ENCODE peak calls at places on chromosomes 7 and 10, in six cellular contexts. G is PC-3, L is MM.1S, D is mammary epithelial cell, J is HepG2, Z is fibroblast of lung. Y is an unnamed sample.

GRCh38 chr7:20213378-20213777 is 3.8 kb downstream of the MACC1 start:
- DNase-seq in G (no peak), L (no peak), D (no peak), J (no peak), Z (no peak), Y (no peak)

GRCh38 chr10:79063071-79063491 is 5.7 kb upstream of the ZMIZ1 start:
- DNase-seq in G (no peak), L (no peak), D (no peak), J (no peak), Z (no peak), Y (peak; percentile 21)

GRCh38 chr10:670038-670437 is 19.4 kb downstream of the DIP2C start:
- DNase-seq in G (no peak), L (no peak), D (no peak), J (no peak), Z (no peak), Y (peak; percentile 8)

GRCh38 chr7:124738639-124739038 is 27.0 kb downstream of the GPR37 start:
- DNase-seq in G (no peak), L (no peak), D (no peak), J (no peak), Z (no peak), Y (no peak)

GRCh38 chr10:44628921-44629320 is 244.0 kb upstream of the CXCL12 start:
- DNase-seq in G (peak; percentile 84), L (no peak), D (peak; percentile 51), J (no peak), Z (peak; percentile 89), Y (no peak)

GRCh38 chr10:44992732-44993225 is 7.9 kb upstream of the ZNF22 start:
- DNase-seq in G (no peak), L (no peak), D (no peak), J (no peak), Z (no peak), Y (no peak)

GRCh38 chr10:114684822-114685209 is 26.7 kb upstream of the ABLIM1 start:
- DNase-seq in G (peak; percentile 70), L (no peak), D (peak; percentile 51), J (peak; percentile 95), Z (peak; percentile 51), Y (peak; percentile 62)

GRCh38 chr10:97362310-97363033 is 27.9 kb upstream of the FRAT2 start:
- DNase-seq in G (no peak), L (no peak), D (no peak), J (no peak), Z (no peak), Y (no peak)

GRCh38 chr7:117210366-117210765 is 112.5 kb downstream of the WNT2 start:
- DNase-seq in G (no peak), L (no peak), D (no peak), J (no peak), Z (no peak), Y (no peak)

GRCh38 chr10:86956195-86956840 is 1.1 kb downstream of the MMRN2 start:
- DNase-seq in G (no peak), L (no peak), D (no peak), J (no peak), Z (no peak), Y (no peak)

GRCh38 chr7:137958593-137959431 is 43.1 kb downstream of the CREB3L2 start:
- DNase-seq in G (no peak), L (no peak), D (no peak), J (no peak), Z (no peak), Y (no peak)

GRCh38 chr10:60359066-60359465 is 30.6 kb downstream of the ANK3 start:
- DNase-seq in G (no peak), L (no peak), D (no peak), J (no peak), Z (no peak), Y (no peak)

GRCh38 chr7:102255501-102255900 is 31.2 kb upstream of the SH2B2 start:
- DNase-seq in G (no peak), L (no peak), D (no peak), J (no peak), Z (no peak), Y (no peak)

GRCh38 chr10:128704716-128705115 is 578.5 kb upstream of the MKI67 start:
- DNase-seq in G (peak; percentile 17), L (no peak), D (peak; percentile 1), J (no peak), Z (no peak), Y (no peak)

GRCh38 chr10:43867667-43868361 is 219.1 kb upstream of the ZNF32 start:
- DNase-seq in G (peak; percentile 72), L (no peak), D (no peak), J (peak; percentile 25), Z (peak; percentile 77), Y (no peak)

GRCh38 chr7:157541796-157542668 is 205.2 kb downstream of the DNAJB6 start:
- DNase-seq in G (no peak), L (no peak), D (no peak), J (no peak), Z (no peak), Y (no peak)

GRCh38 chr7:30329706-30330105 is 45.3 kb downstream of the ZNRF2 start:
- DNase-seq in G (no peak), L (no peak), D (no peak), J (no peak), Z (no peak), Y (no peak)

GRCh38 chr10:59382831-59383295 is 20.5 kb upstream of the FAM13C start:
- DNase-seq in G (no peak), L (no peak), D (no peak), J (no peak), Z (peak; percentile 100), Y (no peak)

GRCh38 chr10:16756561-16757221 is 60.5 kb downstream of the RSU1 start:
- DNase-seq in G (no peak), L (no peak), D (no peak), J (no peak), Z (peak; percentile 71), Y (no peak)

GRCh38 chr7:73715648-73716317 is 3.7 kb downstream of the STX1A start:
- DNase-seq in G (peak; percentile 98), L (no peak), D (peak; percentile 96), J (peak; percentile 90), Z (peak; percentile 96), Y (no peak)

GRCh38 chr7:1418505-1419309 is 40.6 kb downstream of the MICALL2 start:
- DNase-seq in G (peak; percentile 24), L (peak; percentile 15), D (no peak), J (peak; percentile 28), Z (peak; percentile 21), Y (no peak)

GRCh38 chr7:131306777-131307176 is 20.9 kb upstream of the MKLN1 start:
- DNase-seq in G (no peak), L (no peak), D (no peak), J (no peak), Z (no peak), Y (no peak)

GRCh38 chr10:125765835-125766234 is 9.8 kb downstream of the MMP21 start:
- DNase-seq in G (no peak), L (no peak), D (no peak), J (no peak), Z (no peak), Y (no peak)

GRCh38 chr7:132577206-132578049 is 1.2 kb upstream of the PLXNA4 start:
- DNase-seq in G (peak; percentile 21), L (no peak), D (peak; percentile 14), J (no peak), Z (peak; percentile 75), Y (peak; percentile 44)
- TF ChIP-seq CTCF in G (peak; percentile 21), L (no peak), D (no peak), J (peak; percentile 1), Z (no peak), Y (no peak)

GRCh38 chr7:43040461-43040860 is 72.0 kb upstream of the HECW1 start:
- DNase-seq in G (no peak), L (no peak), D (no peak), J (no peak), Z (no peak), Y (no peak)

GRCh38 chr7:43041724-43042123 is 70.7 kb upstream of the HECW1 start:
- DNase-seq in G (no peak), L (no peak), D (no peak), J (no peak), Z (no peak), Y (no peak)

GRCh38 chr7:43039346-43039745 is 73.1 kb upstream of the HECW1 start:
- DNase-seq in G (no peak), L (no peak), D (no peak), J (no peak), Z (no peak), Y (no peak)

GRCh38 chr7:43041105-43041504 is 71.3 kb upstream of the HECW1 start:
- DNase-seq in G (no peak), L (no peak), D (no peak), J (no peak), Z (no peak), Y (no peak)

DNA sequence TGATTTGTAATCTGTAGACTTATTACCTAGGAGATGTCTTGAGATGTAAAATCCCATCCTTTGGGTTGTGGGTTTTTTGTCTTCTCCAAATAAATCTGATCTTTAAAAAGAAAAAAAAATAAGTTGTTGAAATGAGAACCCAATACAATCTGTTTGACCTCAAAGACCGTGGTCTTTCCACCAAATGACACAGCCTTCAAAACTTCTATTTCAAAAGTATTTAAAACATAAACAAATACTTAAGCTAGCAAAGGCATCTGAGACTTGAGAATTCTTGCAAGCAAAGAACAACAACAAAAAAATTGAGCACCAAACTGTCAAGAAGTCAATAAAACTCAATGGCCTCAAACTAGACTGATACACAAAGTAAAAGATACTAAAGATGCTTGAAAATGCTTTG is 67.9 kb upstream of the HECW1 start:
- DNase-seq in G (no peak), L (no peak), D (no peak), J (no peak), Z (peak; percentile 6), Y (no peak)
- H3K9ac ChIP-seq in G (no peak overlapping the region), L (no peak overlapping the region), D (no peak overlapping the region), J (no peak overlapping the region), Z (no peak overlapping the region), Y (no peak overlapping the region)

GRCh38 chr10:69316313-69317059 is 38.2 kb downstream of the HK1 start:
- DNase-seq in G (peak; percentile 71), L (no peak), D (no peak), J (no peak), Z (peak; percentile 35), Y (no peak)
- TF ChIP-seq CTCF in G (no peak), L (no peak), D (no peak), J (no peak), Z (no peak), Y (no peak)

DNA sequence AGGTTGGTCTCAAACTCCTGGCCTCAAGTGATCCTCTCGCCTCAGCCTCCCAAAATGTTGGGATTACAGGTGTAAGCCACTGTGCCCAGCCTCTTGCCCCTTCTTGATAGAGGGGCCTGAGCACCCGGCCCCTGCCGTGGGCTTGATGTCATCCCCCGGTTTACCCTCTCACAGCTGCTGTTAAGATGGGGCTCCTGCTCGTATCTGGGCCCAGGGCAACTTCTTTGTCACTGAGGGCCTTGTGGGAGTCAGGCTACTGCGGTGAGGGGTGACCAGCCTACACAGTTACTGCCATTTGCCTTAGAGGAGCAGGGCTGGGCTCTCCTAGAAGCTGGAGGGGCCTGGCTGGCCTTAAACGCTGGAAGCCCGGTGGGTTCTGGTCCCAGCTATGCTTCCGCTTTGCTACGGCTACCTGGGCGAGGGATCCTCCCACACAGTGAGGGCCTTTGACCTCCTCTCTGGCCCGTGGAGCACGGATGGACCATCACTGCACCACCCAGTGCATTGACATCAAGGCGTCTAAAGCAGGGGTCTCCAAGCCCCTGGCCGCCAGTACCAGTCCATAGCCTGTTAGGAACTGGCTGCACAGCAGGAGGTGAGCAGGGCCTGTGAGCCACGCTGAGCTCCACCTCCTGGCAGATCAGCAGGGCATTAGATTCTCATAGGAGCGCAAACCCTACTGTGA is 1.1 kb upstream of the TMEM130 start:
- DNase-seq in G (no peak), L (no peak), D (no peak), J (no peak), Z (no peak), Y (no peak)
- H3K9ac ChIP-seq in G (no peak overlapping the region), L (no peak overlapping the region), D (no peak overlapping the region), J (no peak overlapping the region), Z (no peak overlapping the region), Y (no peak overlapping the region)

Y was measured in colonic mucosa.